ENCODE peak calls at places on chromosomes 2 and 18, in ten cellular contexts. D is GM19239; H is SJCRH30; R is NCI-H524; B is iris pigment epithelial cell; J is H54; K is activated T-cell treated with anti-CD3 and anti-CD28 coated beads for 24 hours; G is SK-N-SH; F is CD8-positive, alpha-beta T cell; Q is esophagus muscularis mucosa. L is an unnamed sample.

GRCh38 chr2:86225581-86225980 is 26.3 kb downstream of the MRPL35 start:
- DNase-seq in B (peak; percentile 24), D (peak; percentile 64), K (peak; percentile 38), R (no peak), H (no peak), J (no peak), G (no peak), F (peak; percentile 26), Q (no peak), L (no peak)

GRCh38 chr2:196925445-196925767 is 1.1 kb downstream of the PGAP1 start:
- DNase-seq in H (peak; percentile 6), B (peak; percentile 30), Q (no peak), F (no peak), J (no peak), K (no peak), D (no peak), G (peak; percentile 20), R (no peak), L (no peak)

GRCh38 chr2:145595296-145595695 is 1075.4 kb upstream of the ZEB2 start:
- DNase-seq in B (peak; percentile 64), R (no peak), Q (no peak), J (no peak), K (no peak), D (no peak), H (no peak), G (no peak), F (no peak), L (no peak)

GRCh38 chr2:17845806-17846205 is 29.5 kb downstream of the MSGN1 start:
- DNase-seq in H (no peak), K (no peak), Q (no peak), R (no peak), J (no peak), F (no peak), B (no peak), D (no peak), G (no peak), L (no peak)

GRCh38 chr2:230282936-230283335 is 44.1 kb upstream of the SP140L start:
- DNase-seq in H (no peak), G (no peak), F (no peak), B (no peak), J (no peak), Q (no peak), D (no peak), R (no peak), K (no peak), L (no peak)

GRCh38 chr2:120875431-120875830 is 139.8 kb downstream of the GLI2 start:
- DNase-seq in H (peak; percentile 85), J (no peak), R (peak; percentile 26), F (no peak), D (no peak), Q (no peak), B (no peak), K (no peak), G (no peak), L (no peak)

GRCh38 chr18:61360440-61361383 is 27.5 kb downstream of the CDH20 start:
- DNase-seq in J (no peak), Q (no peak), D (no peak), R (no peak), F (no peak), K (no peak), G (no peak), H (no peak), B (no peak), L (no peak)

GRCh38 chr2:146417942-146418341 is 1426.9 kb upstream of the ACVR2A start:
- DNase-seq in Q (no peak), G (no peak), B (peak; percentile 8), J (no peak), K (no peak), D (no peak), H (no peak), R (no peak), F (no peak), L (no peak)

GRCh38 chr2:198441246-198441645 is 636.9 kb downstream of the PLCL1 start:
- DNase-seq in R (no peak), F (no peak), Q (no peak), B (no peak), G (no peak), J (no peak), D (no peak), H (no peak), K (no peak), L (no peak)

GRCh38 chr2:128501022-128501690 is 182.5 kb upstream of the HS6ST1 start:
- DNase-seq in J (no peak), K (no peak), F (no peak), Q (no peak), R (no peak), H (no peak), G (no peak), D (no peak), B (no peak), L (peak; percentile 71)

GRCh38 chr2:74556831-74557370 is 2.4 kb downstream of the DOK1 start:
- DNase-seq in Q (no peak), R (no peak), F (no peak), D (no peak), J (no peak), K (no peak), H (no peak), B (no peak), G (no peak), L (no peak)

GRCh38 chr2:220460257-220460985 is 833.0 kb downstream of the SLC4A3 start:
- DNase-seq in F (no peak), H (no peak), J (peak; percentile 9), G (no peak), K (no peak), Q (no peak), R (no peak), D (no peak), B (peak; percentile 16), L (no peak)

GRCh38 chr2:205070889-205071288 is 525.6 kb downstream of the PARD3B start:
- DNase-seq in J (no peak), K (no peak), R (no peak), D (no peak), Q (no peak), H (no peak), F (no peak), G (no peak), B (no peak), L (no peak)

GRCh38 chr18:46676162-46676830 is 19.3 kb upstream of the LOXHD1 start:
- DNase-seq in Q (no peak), G (no peak), R (no peak), H (no peak), B (peak; percentile 38), F (no peak), J (peak; percentile 53), K (no peak), D (no peak), L (no peak)

GRCh38 chr2:73614105-73614504 is 28.1 kb downstream of the NAT8 start:
- DNase-seq in Q (no peak), J (no peak), B (no peak), G (no peak), K (no peak), R (no peak), D (no peak), H (no peak), F (no peak), L (no peak)

GRCh38 chr2:3636586-3637310 is 21.3 kb upstream of the ALLC start:
- DNase-seq in G (no peak), Q (no peak), F (no peak), R (no peak), D (no peak), K (no peak), H (no peak), J (no peak), B (no peak), L (peak; percentile 74)

GRCh38 chr2:33210626-33211025 is 263.9 kb downstream of the LTBP1 start:
- DNase-seq in J (peak; percentile 68), K (no peak), G (no peak), Q (no peak), R (no peak), H (no peak), F (no peak), B (peak; percentile 97), D (no peak), L (no peak)

GRCh38 chr2:8488001-8488738 is 193.7 kb upstream of the ID2 start:
- DNase-seq in Q (no peak), B (no peak), K (peak; percentile 60), F (peak; percentile 59), R (no peak), J (no peak), G (no peak), D (no peak), H (no peak), L (no peak)

GRCh38 chr2:46377287-46377605 is 80.0 kb downstream of the EPAS1 start:
- DNase-seq in H (peak; percentile 50), R (no peak), B (no peak), K (no peak), Q (no peak), J (no peak), D (no peak), G (peak; percentile 47), F (no peak), L (no peak)

GRCh38 chr2:124045906-124046305 is 20.8 kb downstream of the CNTNAP5 start:
- DNase-seq in J (no peak), F (no peak), G (no peak), Q (no peak), B (no peak), H (no peak), D (no peak), K (no peak), R (no peak), L (no peak)

GRCh38 chr2:231781798-231782726 is 980 bp upstream of the PDE6D start:
- DNase-seq in F (peak; percentile 5), J (no peak), R (no peak), G (no peak), B (peak; percentile 77), H (no peak), D (no peak), K (no peak), Q (no peak), L (no peak)

GRCh38 chr2:10538224-10538894 is 90.2 kb upstream of the ODC1 start:
- DNase-seq in K (no peak), G (no peak), J (peak; percentile 74), Q (no peak), R (no peak), D (no peak), F (no peak), B (peak; percentile 87), H (no peak), L (no peak)

GRCh38 chr2:164840930-164841718 is 499 bp downstream of the COBLL1 start:
- DNase-seq in D (peak; percentile 16), B (peak; percentile 70), H (peak; percentile 82), J (peak; percentile 58), R (peak; percentile 61), K (no peak), Q (no peak), F (peak; percentile 4), G (peak; percentile 90), L (no peak)

GRCh38 chr2:30382995-30383394 is 64.1 kb upstream of the LCLAT1 start:
- DNase-seq in K (no peak), J (no peak), F (no peak), D (no peak), Q (no peak), G (no peak), R (peak; percentile 97), B (no peak), H (no peak), L (no peak)

GRCh38 chr2:220043993-220044335 is 416.5 kb downstream of the SLC4A3 start:
- DNase-seq in R (no peak), B (peak; percentile 46), G (no peak), F (no peak), D (no peak), Q (no peak), H (no peak), J (no peak), K (no peak), L (no peak)

GRCh38 chr18:52657063-52657462 is 317.1 kb downstream of the DCC start:
- DNase-seq in H (no peak), B (no peak), Q (no peak), F (no peak), G (no peak), K (no peak), J (no peak), R (no peak), D (no peak), L (no peak)

GRCh38 chr2:54122939-54123338 is 7.5 kb downstream of the ACYP2 start:
- DNase-seq in D (no peak), B (peak; percentile 61), H (no peak), K (no peak), G (no peak), Q (no peak), J (peak; percentile 62), R (no peak), F (no peak), L (no peak)

GRCh38 chr2:135736546-135736945 is 5.1 kb upstream of the UBXN4 start:
- DNase-seq in D (no peak), K (no peak), H (peak; percentile 64), Q (no peak), B (no peak), J (no peak), F (no peak), G (no peak), R (no peak), L (no peak)